ENCODE peak calls at places on chromosomes 12 and 14, in eight cellular contexts. U, T, E, L, Q, P, D and S are unnamed samples.
A peak's percentile ranks its signal among the peaks of the same experiment; 100 is the strongest.

GRCh38 chr14:37202812-37203211 is 5.1 kb downstream of the MIPOL1 start:
- DNase-seq in T (no peak), U (no peak), P (no peak), E (no peak), Q (no peak), D (peak; percentile 49), L (no peak), S (no peak)

GRCh38 chr12:78725951-78726550 is 138.5 kb upstream of the SYT1 start:
- DNase-seq in L (no peak), Q (no peak), P (no peak), T (peak; percentile 72), D (no peak), U (no peak), E (no peak), S (no peak)

GRCh38 chr14:35161231-35161630 is 38.9 kb downstream of the PRORP start:
- DNase-seq in P (no peak), D (no peak), Q (no peak), E (no peak), L (no peak), T (no peak), U (no peak), S (no peak)

GRCh38 chr12:102300824-102301461 is 103.3 kb upstream of the PMCH start:
- DNase-seq in U (peak; percentile 55), E (peak; percentile 38), T (peak; percentile 90), L (peak; percentile 37), Q (peak; percentile 20), D (peak; percentile 78), P (no peak), S (no peak)

GRCh38 chr12:19191563-19191962 is 62.0 kb downstream of the PLEKHA5 start:
- DNase-seq in T (no peak), D (peak; percentile 25), P (no peak), L (no peak), Q (peak; percentile 87), E (no peak), U (no peak), S (no peak)

GRCh38 chr14:106491851-106492250 is 965.5 kb downstream of the TMEM121 start:
- DNase-seq in D (no peak), Q (no peak), L (no peak), T (peak; percentile 67), P (no peak), U (no peak), E (no peak), S (no peak)

GRCh38 chr12:4031703-4032291 is 158.6 kb upstream of the PARP11 start:
- DNase-seq in E (peak; percentile 29), P (no peak), U (no peak), Q (no peak), L (no peak), T (peak; percentile 93), D (peak; percentile 76), S (peak; percentile 45)

GRCh38 chr14:76986261-76986565 is 42.3 kb downstream of the IRF2BPL start:
- DNase-seq in U (no peak), D (peak; percentile 7), Q (no peak), L (no peak), E (no peak), P (no peak), T (no peak), S (no peak)

GRCh38 chr12:112801055-112801454 is 9.5 kb downstream of the RPH3A start:
- DNase-seq in U (no peak), T (no peak), E (no peak), L (no peak), D (no peak), P (no peak), Q (no peak), S (no peak)

GRCh38 chr12:124700810-124701594 is 133.6 kb upstream of the NCOR2 start:
- DNase-seq in L (peak; percentile 68), T (no peak), P (no peak), Q (peak; percentile 40), D (peak; percentile 72), U (no peak), E (peak; percentile 46), S (peak; percentile 67)

GRCh38 chr12:121283841-121284240 is 12.7 kb downstream of the CAMKK2 start:
- DNase-seq in T (no peak), L (no peak), U (no peak), P (no peak), D (no peak), Q (no peak), E (no peak), S (no peak)

GRCh38 chr12:89225401-89225800 is 126.9 kb downstream of the DUSP6 start:
- DNase-seq in P (no peak), U (no peak), T (peak; percentile 98), D (peak; percentile 69), E (peak; percentile 75), L (peak; percentile 26), Q (no peak), S (peak; percentile 79)

GRCh38 chr12:111011999-111012600 is 91.7 kb upstream of the MYL2 start:
- DNase-seq in Q (no peak), P (no peak), T (no peak), D (no peak), U (no peak), L (no peak), E (no peak), S (no peak)

GRCh38 chr14:102986810-102987579 is 64.5 kb downstream of the AMN start:
- DNase-seq in L (no peak), Q (no peak), E (peak; percentile 59), U (no peak), T (no peak), P (no peak), D (peak; percentile 42), S (peak; percentile 97)

GRCh38 chr12:53659011-53659551 is 16.8 kb downstream of the ATP5MC2 start:
- DNase-seq in P (peak; percentile 26), U (peak; percentile 28), L (peak; percentile 44), Q (peak; percentile 64), E (peak; percentile 89), T (peak; percentile 60), D (peak; percentile 29), S (peak; percentile 22)

GRCh38 chr14:85532981-85533820 is 3.3 kb downstream of the FLRT2 start:
- DNase-seq in P (peak; percentile 55), U (no peak), Q (peak; percentile 60), E (peak; percentile 94), D (peak; percentile 94), T (peak; percentile 61), L (peak; percentile 72), S (peak; percentile 72)

GRCh38 chr12:8953773-8954402 is 4.4 kb upstream of the M6PR start:
- DNase-seq in U (no peak), P (no peak), E (no peak), L (no peak), T (no peak), D (no peak), Q (no peak), S (no peak)